ENCODE peak calls at places on chromosome 10, in six cellular contexts. D is body of pancreas; U is A549; N is psoas muscle; A is foreskin fibroblast; P is CD8-positive, alpha-beta T cell. S is an unnamed sample.

GRCh38 chr10:111511751-111512150 is 434.9 kb downstream of the ADRA2A start:
- DNase-seq in D (no peak), U (no peak), N (no peak), A (no peak), P (no peak), S (no peak)

GRCh38 chr10:122112021-122112616 is 123.2 kb downstream of the TACC2 start:
- DNase-seq in D (no peak), U (no peak), N (no peak), A (peak; percentile 55), P (no peak), S (no peak)

GRCh38 chr10:27771231-27771630 is 25.6 kb upstream of the MKX start:
- DNase-seq in D (no peak), U (no peak), N (no peak), A (no peak), P (no peak), S (no peak)

GRCh38 chr10:125683063-125683462 is at the start of gene TEX36:
- DNase-seq in D (no peak), U (no peak), N (no peak), A (no peak), P (no peak), S (no peak)

GRCh38 chr10:102420443-102420809 is 210 bp upstream of the FBXL15 start:
- DNase-seq in D (peak; percentile 90), U (peak; percentile 83), N (no peak), A (no peak), P (no peak), S (no peak)

GRCh38 chr10:58464956-58465355 is 47.7 kb upstream of the BICC1 start:
- DNase-seq in D (no peak), U (no peak), N (no peak), A (no peak), P (no peak), S (no peak)

GRCh38 chr10:72291019-72291532 is 17.4 kb downstream of the DDIT4 start:
- DNase-seq in D (no peak), U (no peak), N (no peak), A (no peak), P (no peak), S (no peak)

GRCh38 chr10:77925795-77926565 is 575 bp downstream of the DLG5 start:
- DNase-seq in D (peak; percentile 67), U (no peak), N (peak; percentile 54), A (peak; percentile 17), P (no peak), S (peak; percentile 68)

GRCh38 chr10:22230331-22230833 is 12.6 kb upstream of the EBLN1 start:
- DNase-seq in D (no peak), U (peak; percentile 46), N (no peak), A (peak; percentile 33), P (peak; percentile 14), S (no peak)

GRCh38 chr10:47408606-47409005 is 24.5 kb upstream of the ZNF488 start:
- DNase-seq in D (no peak), U (no peak), N (no peak), A (no peak), P (no peak), S (no peak)

GRCh38 chr10:63286754-63287264 is 153.7 kb downstream of the NRBF2 start:
- DNase-seq in D (no peak), U (no peak), N (no peak), A (no peak), P (no peak), S (no peak)

GRCh38 chr10:69494626-69495558 is 43.6 kb downstream of the TSPAN15 start:
- DNase-seq in D (no peak), U (no peak), N (no peak), A (no peak), P (no peak), S (peak; percentile 38)

GRCh38 chr10:133162178-133162909 is 2.3 kb downstream of the KNDC1 start:
- DNase-seq in D (no peak), U (no peak), N (no peak), A (no peak), P (no peak), S (peak; percentile 26)

GRCh38 chr10:1685671-1686450 is 51.5 kb downstream of the ADARB2 start:
- DNase-seq in D (no peak), U (no peak), N (no peak), A (no peak), P (no peak), S (peak; percentile 21)

GRCh38 chr10:24873281-24873683 is 79.1 kb downstream of the PRTFDC1 start:
- DNase-seq in D (no peak), U (no peak), N (no peak), A (peak; percentile 92), P (no peak), S (no peak)

GRCh38 chr10:77390481-77390891 is 247.1 kb downstream of the KCNMA1 start:
- DNase-seq in D (no peak), U (no peak), N (no peak), A (no peak), P (no peak), S (no peak)

GRCh38 chr10:35908451-35908850 is 266.4 kb upstream of the FZD8 start:
- DNase-seq in D (no peak), U (no peak), N (no peak), A (no peak), P (no peak), S (no peak)

GRCh38 chr10:35911954-35912353 is 269.9 kb upstream of the FZD8 start:
- DNase-seq in D (no peak), U (no peak), N (no peak), A (no peak), P (no peak), S (no peak)

GRCh38 chr10:35909291-35909690 is 267.2 kb upstream of the FZD8 start:
- DNase-seq in D (no peak), U (no peak), N (no peak), A (no peak), P (no peak), S (no peak)

GRCh38 chr10:35911233-35911632 is 269.1 kb upstream of the FZD8 start:
- DNase-seq in D (no peak), U (no peak), N (no peak), A (no peak), P (no peak), S (no peak)

DNA sequence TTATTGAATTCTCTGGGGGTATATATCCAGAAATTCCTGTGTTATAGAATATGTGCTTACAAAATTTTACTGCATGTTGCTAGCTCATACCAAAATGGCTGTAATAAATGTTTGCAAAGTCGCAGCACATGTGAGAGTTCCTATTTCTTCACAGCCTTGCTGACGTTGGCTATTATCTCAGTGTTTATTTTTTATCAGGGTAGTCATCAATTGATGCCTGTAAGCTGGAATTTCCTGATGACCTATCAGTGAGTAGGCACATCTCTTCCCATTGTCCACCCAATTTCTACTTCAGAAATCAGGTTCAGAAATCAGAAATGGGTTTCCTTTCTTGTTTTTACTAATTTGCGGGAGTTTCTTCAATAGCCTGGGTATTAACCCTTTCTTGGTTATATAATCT is 268.1 kb upstream of the FZD8 start:
- DNase-seq in D (no peak), U (no peak), N (no peak), A (peak; percentile 84), P (no peak), S (no peak)
- TF ChIP-seq CTCF in D (no peak), U (no peak), N (no peak), A (no peak), P (no peak), S (no peak)

GRCh38 chr10:70539471-70539870 is 60.9 kb downstream of the PALD1 start:
- DNase-seq in D (no peak), U (no peak), N (no peak), A (no peak), P (no peak), S (no peak)

GRCh38 chr10:70540089-70540788 is 61.7 kb downstream of the PALD1 start:
- DNase-seq in D (no peak), U (peak; percentile 58), N (no peak), A (no peak), P (no peak), S (no peak)

GRCh38 chr10:70541738-70542564 is 60.6 kb downstream of the PRF1 start:
- DNase-seq in D (no peak), U (no peak), N (no peak), A (no peak), P (no peak), S (no peak)

GRCh38 chr10:70542565-70542938 is 60.0 kb downstream of the PRF1 start:
- DNase-seq in D (no peak), U (no peak), N (no peak), A (no peak), P (no peak), S (no peak)

DNA sequence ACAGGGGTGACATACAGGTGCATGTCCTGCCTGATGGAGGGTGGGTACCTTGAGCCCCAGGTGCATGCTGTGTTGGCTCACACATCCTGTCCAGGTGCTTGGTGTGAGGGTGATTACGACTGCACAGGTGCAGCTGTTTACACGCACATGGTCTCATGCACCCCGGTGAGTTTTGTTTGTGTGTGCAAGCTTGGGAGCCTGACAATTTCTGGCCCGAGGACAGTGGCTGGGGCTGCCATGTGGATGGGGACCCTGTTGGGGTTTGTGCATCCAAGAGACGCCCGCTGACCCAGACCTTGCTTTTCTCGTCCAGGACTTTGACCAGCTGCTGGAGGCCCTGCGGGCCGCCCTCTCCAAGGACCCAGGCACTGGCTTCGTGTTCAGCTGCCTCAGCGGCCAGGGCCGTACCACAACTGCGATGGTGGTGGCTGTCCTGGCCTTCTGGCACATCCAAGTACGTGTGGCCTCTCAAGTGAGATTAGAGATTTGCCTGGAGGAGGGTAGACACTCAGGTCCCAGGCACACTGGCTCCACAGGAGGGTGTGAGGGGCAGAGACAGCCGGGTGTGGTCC is 61.7 kb downstream of the PRF1 start:
- DNase-seq in D (no peak), U (no peak), N (no peak), A (no peak), P (no peak), S (no peak)
- TF ChIP-seq CTCF in D (no peak), U (no peak), N (no peak), A (no peak), P (no peak), S (no peak)

GRCh38 chr10:6114758-6115410 is 26.1 kb downstream of the RBM17 start:
- DNase-seq in D (peak; percentile 29), U (no peak), N (no peak), A (peak; percentile 72), P (no peak), S (no peak)
- TF ChIP-seq CTCF in D (no peak), U (no peak), N (no peak), A (no peak), P (no peak), S (no peak)

GRCh38 chr10:3165196-3165595 is 7.4 kb downstream of the PITRM1 start:
- DNase-seq in D (no peak), U (no peak), N (no peak), A (no peak), P (no peak), S (no peak)

GRCh38 chr10:3163879-3164278 is 8.7 kb downstream of the PITRM1 start:
- DNase-seq in D (no peak), U (no peak), N (no peak), A (no peak), P (no peak), S (no peak)

GRCh38 chr10:3166496-3167290 is 5.9 kb downstream of the PITRM1 start:
- DNase-seq in D (no peak), U (no peak), N (no peak), A (no peak), P (no peak), S (no peak)

GRCh38 chr10:3159160-3159559 is 13.4 kb downstream of the PITRM1 start:
- DNase-seq in D (no peak), U (no peak), N (no peak), A (no peak), P (no peak), S (no peak)

DNA sequence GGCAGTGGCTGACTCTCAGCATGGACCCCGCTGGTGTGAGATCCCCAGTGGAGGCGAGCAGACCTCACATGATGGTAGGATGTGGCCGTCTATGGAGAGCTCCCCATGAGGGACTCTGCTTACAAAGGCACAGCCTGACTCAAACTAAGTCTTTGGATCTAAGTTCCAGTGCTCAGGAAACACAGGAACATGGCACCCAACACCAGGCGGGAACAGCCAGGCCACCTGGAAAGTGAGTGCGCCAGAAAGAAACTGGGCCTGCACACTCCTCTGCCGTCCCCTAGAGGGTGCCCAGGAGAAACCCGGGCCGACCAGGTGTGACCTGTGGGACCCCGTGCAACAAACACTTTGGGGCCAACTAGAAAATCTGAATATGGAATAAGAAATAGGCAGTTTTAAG is 10.0 kb downstream of the PITRM1 start:
- DNase-seq in D (no peak), U (no peak), N (no peak), A (no peak), P (no peak), S (no peak)
- TF ChIP-seq CTCF in D (no peak), U (no peak), N (no peak), A (no peak), P (no peak), S (peak; percentile 44)

S was measured in Caco-2.